ENCODE peak calls at places on chromosomes 2 and 18, in eight cellular contexts. O, C, S, G, W, E, T and Y are unnamed samples.

GRCh38 chr2:222319576-222320440 is 21.0 kb upstream of the PAX3 start:
- DNase-seq in T (no peak), G (no peak), E (peak; percentile 10), W (no peak), C (no peak), O (peak; percentile 31), S (peak; percentile 31), Y (no peak)

GRCh38 chr2:189549440-189549832 is 31.1 kb downstream of the SLC40A1 start:
- DNase-seq in E (no peak), O (no peak), C (no peak), T (peak; percentile 67), G (no peak), W (no peak), S (no peak), Y (no peak)

GRCh38 chr2:45532171-45532570 is 78.9 kb downstream of the SRBD1 start:
- DNase-seq in G (no peak), T (no peak), O (no peak), C (no peak), S (no peak), W (no peak), E (no peak), Y (no peak)

GRCh38 chr2:171598713-171599319 is 76.5 kb downstream of the CYBRD1 start:
- DNase-seq in E (peak; percentile 76), S (peak; percentile 77), W (peak; percentile 36), T (peak; percentile 75), O (peak; percentile 76), G (peak; percentile 43), C (peak; percentile 19), Y (peak; percentile 34)

GRCh38 chr18:57775937-57776336 is 27.2 kb downstream of the ATP8B1 start:
- DNase-seq in T (no peak), C (no peak), S (no peak), W (no peak), O (no peak), G (no peak), E (no peak), Y (peak; percentile 33)

GRCh38 chr2:241132549-241133435 is 16.5 kb downstream of the PASK start:
- DNase-seq in T (no peak), C (no peak), E (no peak), S (no peak), W (no peak), O (no peak), G (no peak), Y (no peak)

GRCh38 chr18:63177822-63178525 is 141.6 kb downstream of the BCL2 start:
- DNase-seq in O (no peak), E (no peak), C (no peak), G (no peak), S (no peak), W (no peak), T (peak; percentile 24), Y (peak; percentile 73)

GRCh38 chr2:168482952-168483831 is 27.1 kb downstream of the CERS6 start:
- DNase-seq in G (no peak), O (no peak), S (no peak), W (no peak), T (no peak), E (no peak), C (no peak), Y (no peak)

GRCh38 chr2:19772981-19773380 is 128.8 kb downstream of the TTC32 start:
- DNase-seq in T (no peak), E (no peak), C (no peak), O (no peak), W (no peak), G (no peak), S (no peak), Y (no peak)

GRCh38 chr2:241659150-241659739 is 21.8 kb downstream of the ATG4B start:
- DNase-seq in O (peak; percentile 78), E (peak; percentile 86), S (peak; percentile 56), C (peak; percentile 30), T (peak; percentile 83), G (peak; percentile 28), W (peak; percentile 39), Y (peak; percentile 63)